ENCODE peak calls at places on chromosomes 1 and 21, in nine cellular contexts. T is GM13977; J is GM20000; N is activated CD4-positive, alpha-beta memory T cell treated with anti-CD3 and anti-CD28 coated beads, Interleukin-2, amount 10 ng/mL, durations not matched to agents 7 days and 5 days; E is effector CD4-positive, alpha-beta T cell; Z is stimulated activated CD4-positive, alpha-beta T cell treated with anti-CD3 and anti-CD28 coated beads, Interleukin-4, amount 100 ng/mL, for 1 hour; Q is amniotic epithelial cell; C is kidney glomerular epithelial cell; K is brain microvascular endothelial cell. M is an unnamed sample.
A peak's percentile ranks its signal among the peaks of the same experiment; 100 is the strongest.

GRCh38 chr1:22778842-22779520 is 68.3 kb downstream of the EPHB2 start:
- DNase-seq in T (no peak), J (no peak), N (no peak), E (no peak), Z (no peak), Q (no peak), C (no peak), K (no peak), M (no peak)

GRCh38 chr1:86706018-86706417 is 1.6 kb downstream of the SH3GLB1 start:
- DNase-seq in T (no peak), J (no peak), N (no peak), E (no peak), Z (no peak), Q (peak; percentile 22), C (peak; percentile 7), K (no peak), M (no peak)

GRCh38 chr21:43312011-43312410 is 114.9 kb downstream of the SIK1 start:
- DNase-seq in T (no peak), J (no peak), N (no peak), E (no peak), Z (no peak), Q (no peak), C (no peak), K (no peak), M (no peak)

GRCh38 chr1:63323866-63324778 is 1.8 kb downstream of the FOXD3 start:
- DNase-seq in T (no peak), J (peak; percentile 17), N (no peak), E (no peak), Z (no peak), Q (no peak), C (no peak), K (no peak), M (no peak)

GRCh38 chr1:3121401-3122215 is 52.6 kb downstream of the PRDM16 start:
- DNase-seq in T (no peak), J (no peak), N (no peak), E (no peak), Z (no peak), Q (no peak), C (no peak), K (no peak), M (no peak)

GRCh38 chr1:33280091-33280661 is 23.9 kb downstream of the ZNF362 start:
- DNase-seq in T (no peak), J (no peak), N (no peak), E (no peak), Z (no peak), Q (no peak), C (no peak), K (no peak), M (no peak)

GRCh38 chr1:243799908-243800307 is 50.1 kb downstream of the AKT3 start:
- DNase-seq in T (no peak), J (no peak), N (no peak), E (no peak), Z (no peak), Q (no peak), C (no peak), K (no peak), M (no peak)

GRCh38 chr1:16073490-16074104 is at the start of gene FAM131C:
- DNase-seq in T (peak; percentile 84), J (peak; percentile 88), N (peak; percentile 52), E (peak; percentile 14), Z (peak; percentile 51), Q (no peak), C (no peak), K (no peak), M (peak; percentile 73)

GRCh38 chr1:206766251-206766856 is 4.2 kb upstream of the IL19 start:
- DNase-seq in T (peak; percentile 45), J (peak; percentile 53), N (peak; percentile 85), E (peak; percentile 62), Z (peak; percentile 59), Q (peak; percentile 97), C (peak; percentile 91), K (peak; percentile 78), M (peak; percentile 82)

M was measured in activated CD8-positive, alpha-beta memory T cell treated with anti-CD3 and anti-CD28 coated beads for 24 hours.